ENCODE peak calls at places on chromosomes 3 and 15, in five cellular contexts. One of them, this sample, is unnamed.
A peak's percentile ranks its signal among the peaks of the same experiment; 100 is the strongest.

GRCh38 chr3:60055765-60056164 is 1005.9 kb upstream of the CFAP20DC start:
- DNase-seq in IMR-90: peak; percentile 26
- DNase-seq in endodermal cell: no peak
- DNase-seq in PC-3: peak; percentile 27
- DNase-seq in H1: no peak
- DNase-seq in this sample: no peak

GRCh38 chr15:51776952-51777574 is 25.7 kb downstream of the TMOD2 start:
- DNase-seq in IMR-90: peak; percentile 77
- DNase-seq in endodermal cell: peak; percentile 84
- DNase-seq in PC-3: peak; percentile 78
- DNase-seq in H1: peak; percentile 63
- DNase-seq in this sample: peak; percentile 92

GRCh38 chr15:66294932-66295235 is 1.5 kb downstream of the DIS3L start:
- DNase-seq in IMR-90: peak; percentile 55
- DNase-seq in endodermal cell: no peak
- DNase-seq in PC-3: no peak
- DNase-seq in H1: no peak
- DNase-seq in this sample: peak; percentile 51

GRCh38 chr3:111218615-111219014 is 147.0 kb downstream of the NECTIN3 start:
- DNase-seq in IMR-90: no peak
- DNase-seq in endodermal cell: no peak
- DNase-seq in PC-3: no peak
- DNase-seq in H1: no peak
- DNase-seq in this sample: no peak

GRCh38 chr15:64315136-64315661 is 40.8 kb downstream of the CSNK1G1 start:
- DNase-seq in IMR-90: no peak
- DNase-seq in endodermal cell: no peak
- DNase-seq in PC-3: no peak
- DNase-seq in H1: no peak
- DNase-seq in this sample: peak; percentile 4

GRCh38 chr3:158571969-158572765 is 1.2 kb downstream of the MLF1 start:
- DNase-seq in IMR-90: no peak
- DNase-seq in endodermal cell: no peak
- DNase-seq in PC-3: no peak
- DNase-seq in H1: no peak
- DNase-seq in this sample: no peak

GRCh38 chr15:38874464-38874863 is 309.9 kb upstream of the RASGRP1 start:
- DNase-seq in IMR-90: no peak
- DNase-seq in endodermal cell: no peak
- DNase-seq in PC-3: no peak
- DNase-seq in H1: no peak
- DNase-seq in this sample: no peak

GRCh38 chr3:128343287-128344045 is 123.2 kb downstream of the DNAJB8 start:
- DNase-seq in IMR-90: peak; percentile 66
- DNase-seq in endodermal cell: peak; percentile 83
- DNase-seq in PC-3: peak; percentile 78
- DNase-seq in H1: no peak
- DNase-seq in this sample: peak; percentile 44

GRCh38 chr3:182491571-182491970 is 301.7 kb upstream of the ATP11B start:
- DNase-seq in IMR-90: no peak
- DNase-seq in endodermal cell: no peak
- DNase-seq in PC-3: no peak
- DNase-seq in H1: no peak
- DNase-seq in this sample: no peak

GRCh38 chr3:194142156-194142910 is 6.4 kb downstream of the HES1 start:
- DNase-seq in IMR-90: no peak
- DNase-seq in endodermal cell: no peak
- DNase-seq in PC-3: no peak
- DNase-seq in H1: no peak
- DNase-seq in this sample: no peak

GRCh38 chr15:26098801-26099200 is 235.7 kb upstream of the ATP10A start:
- DNase-seq in IMR-90: no peak
- DNase-seq in endodermal cell: no peak
- DNase-seq in PC-3: no peak
- DNase-seq in H1: no peak
- DNase-seq in this sample: no peak

GRCh38 chr3:124229407-124229806 is 237.5 kb upstream of the ROPN1 start:
- DNase-seq in IMR-90: no peak
- DNase-seq in endodermal cell: no peak
- DNase-seq in PC-3: no peak
- DNase-seq in H1: no peak
- DNase-seq in this sample: no peak

GRCh38 chr15:67941643-67942315 is 101.9 kb upstream of the RNU6-1 start:
- DNase-seq in IMR-90: peak; percentile 12
- DNase-seq in endodermal cell: peak; percentile 71
- DNase-seq in PC-3: peak; percentile 85
- DNase-seq in H1: no peak
- DNase-seq in this sample: no peak

GRCh38 chr3:150158974-150159625 is 188.4 kb upstream of the PFN2 start:
- DNase-seq in IMR-90: peak; percentile 44
- DNase-seq in endodermal cell: no peak
- DNase-seq in PC-3: no peak
- DNase-seq in H1: no peak
- DNase-seq in this sample: peak; percentile 56

GRCh38 chr3:69290430-69290829 is 95.5 kb downstream of the FRMD4B start:
- DNase-seq in IMR-90: no peak
- DNase-seq in endodermal cell: peak; percentile 60
- DNase-seq in PC-3: no peak
- DNase-seq in H1: no peak
- DNase-seq in this sample: no peak

GRCh38 chr3:86984271-86984670 is 6.7 kb downstream of the VGLL3 start:
- DNase-seq in IMR-90: peak; percentile 38
- DNase-seq in endodermal cell: no peak
- DNase-seq in PC-3: no peak
- DNase-seq in H1: no peak
- DNase-seq in this sample: peak; percentile 76

GRCh38 chr15:77504310-77504709 is 83.6 kb downstream of the HMG20A start:
- DNase-seq in IMR-90: no peak
- DNase-seq in endodermal cell: no peak
- DNase-seq in PC-3: no peak
- DNase-seq in H1: peak; percentile 45
- DNase-seq in this sample: no peak

GRCh38 chr3:48898383-48899234 is at the start of gene SLC25A20:
- DNase-seq in IMR-90: peak; percentile 78
- DNase-seq in endodermal cell: peak; percentile 98
- DNase-seq in PC-3: peak; percentile 94
- DNase-seq in H1: peak; percentile 95
- DNase-seq in this sample: peak; percentile 95

GRCh38 chr15:74036271-74037170 is 42.0 kb downstream of the PML start:
- DNase-seq in IMR-90: peak; percentile 73
- DNase-seq in endodermal cell: peak; percentile 95
- DNase-seq in PC-3: peak; percentile 69
- DNase-seq in H1: peak; percentile 84
- DNase-seq in this sample: peak; percentile 63

GRCh38 chr15:70726753-70727152 is 36.6 kb downstream of the UACA start:
- DNase-seq in IMR-90: peak; percentile 54
- DNase-seq in endodermal cell: no peak
- DNase-seq in PC-3: no peak
- DNase-seq in H1: no peak
- DNase-seq in this sample: peak; percentile 46

GRCh38 chr15:22839046-22839705 is 710 bp downstream of the NIPA2 start:
- DNase-seq in IMR-90: no peak
- DNase-seq in endodermal cell: no peak
- DNase-seq in PC-3: no peak
- DNase-seq in H1: no peak
- DNase-seq in this sample: peak; percentile 59

GRCh38 chr15:23736291-23736690 is 49.2 kb upstream of the NDN start:
- DNase-seq in IMR-90: no peak
- DNase-seq in endodermal cell: no peak
- DNase-seq in PC-3: no peak
- DNase-seq in H1: no peak
- DNase-seq in this sample: no peak

GRCh38 chr15:94324835-94325767 is 93.7 kb downstream of the MCTP2 start:
- DNase-seq in IMR-90: no peak
- DNase-seq in endodermal cell: no peak
- DNase-seq in PC-3: no peak
- DNase-seq in H1: no peak
- DNase-seq in this sample: no peak

GRCh38 chr3:143091438-143091837 is 28.1 kb upstream of the CHST2 start:
- DNase-seq in IMR-90: no peak
- DNase-seq in endodermal cell: no peak
- DNase-seq in PC-3: no peak
- DNase-seq in H1: no peak
- DNase-seq in this sample: no peak

GRCh38 chr3:150177673-150178378 is 207.1 kb upstream of the PFN2 start:
- DNase-seq in IMR-90: peak; percentile 84
- DNase-seq in endodermal cell: no peak
- DNase-seq in PC-3: peak; percentile 56
- DNase-seq in H1: no peak
- DNase-seq in this sample: peak; percentile 32

GRCh38 chr3:66253790-66254620 is 33.2 kb downstream of the SLC25A26 start:
- DNase-seq in IMR-90: peak; percentile 67
- DNase-seq in endodermal cell: no peak
- DNase-seq in PC-3: peak; percentile 38
- DNase-seq in H1: no peak
- DNase-seq in this sample: peak; percentile 63

GRCh38 chr15:56293495-56294292 is 50.0 kb upstream of the RFX7 start:
- DNase-seq in IMR-90: no peak
- DNase-seq in endodermal cell: no peak
- DNase-seq in PC-3: no peak
- DNase-seq in H1: no peak
- DNase-seq in this sample: no peak

GRCh38 chr3:57158813-57159678 is 6.1 kb downstream of the IL17RD start:
- DNase-seq in IMR-90: no peak
- DNase-seq in endodermal cell: peak; percentile 91
- DNase-seq in PC-3: peak; percentile 91
- DNase-seq in H1: no peak
- DNase-seq in this sample: no peak

GRCh38 chr3:17740703-17741102 is 1.7 kb downstream of the TBC1D5 start:
- DNase-seq in IMR-90: peak; percentile 83
- DNase-seq in endodermal cell: no peak
- DNase-seq in PC-3: peak; percentile 95
- DNase-seq in H1: no peak
- DNase-seq in this sample: peak; percentile 33

GRCh38 chr3:71372369-71372768 is 211.2 kb downstream of the FOXP1 start:
- DNase-seq in IMR-90: no peak
- DNase-seq in endodermal cell: no peak
- DNase-seq in PC-3: no peak
- DNase-seq in H1: no peak
- DNase-seq in this sample: no peak

GRCh38 chr3:157705258-157705657 is 202.0 kb upstream of the VEPH1 start:
- DNase-seq in IMR-90: no peak
- DNase-seq in endodermal cell: no peak
- DNase-seq in PC-3: no peak
- DNase-seq in H1: no peak
- DNase-seq in this sample: no peak

GRCh38 chr15:51270706-51271105 is 67.7 kb downstream of the CYP19A1 start:
- DNase-seq in IMR-90: no peak
- DNase-seq in endodermal cell: no peak
- DNase-seq in PC-3: no peak
- DNase-seq in H1: no peak
- DNase-seq in this sample: no peak

GRCh38 chr15:50880651-50881114 is 27.8 kb upstream of the AP4E1 start:
- DNase-seq in IMR-90: peak; percentile 86
- DNase-seq in endodermal cell: no peak
- DNase-seq in PC-3: peak; percentile 15
- DNase-seq in H1: no peak
- DNase-seq in this sample: peak; percentile 81

GRCh38 chr15:31434418-31435255 is 108.0 kb downstream of the KLF13 start:
- DNase-seq in IMR-90: peak; percentile 93
- DNase-seq in endodermal cell: no peak
- DNase-seq in PC-3: peak; percentile 56
- DNase-seq in H1: no peak
- DNase-seq in this sample: peak; percentile 63
- H3K4me3 ChIP-seq in IMR-90: no peak overlapping the region
- H3K4me3 ChIP-seq in endodermal cell: no peak overlapping the region
- H3K4me3 ChIP-seq in PC-3: peak overlapping the region; percentile 21
- H3K4me3 ChIP-seq in H1: no peak overlapping the region
- H3K4me3 ChIP-seq in this sample: peak overlapping the region; percentile 61

GRCh38 chr3:58198804-58199203 is 12.0 kb downstream of the DNASE1L3 start:
- DNase-seq in IMR-90: no peak
- DNase-seq in endodermal cell: no peak
- DNase-seq in PC-3: no peak
- DNase-seq in H1: no peak
- DNase-seq in this sample: no peak

GRCh38 chr3:58197588-58197987 is 13.2 kb downstream of the DNASE1L3 start:
- DNase-seq in IMR-90: no peak
- DNase-seq in endodermal cell: no peak
- DNase-seq in PC-3: no peak
- DNase-seq in H1: no peak
- DNase-seq in this sample: no peak

GRCh38 chr3:58200121-58200709 is 10.6 kb downstream of the DNASE1L3 start:
- DNase-seq in IMR-90: no peak
- DNase-seq in endodermal cell: no peak
- DNase-seq in PC-3: no peak
- DNase-seq in H1: no peak
- DNase-seq in this sample: no peak

GRCh38 chr3:58200846-58201355 is 9.9 kb downstream of the DNASE1L3 start:
- DNase-seq in IMR-90: no peak
- DNase-seq in endodermal cell: no peak
- DNase-seq in PC-3: no peak
- DNase-seq in H1: no peak
- DNase-seq in this sample: no peak

DNA sequence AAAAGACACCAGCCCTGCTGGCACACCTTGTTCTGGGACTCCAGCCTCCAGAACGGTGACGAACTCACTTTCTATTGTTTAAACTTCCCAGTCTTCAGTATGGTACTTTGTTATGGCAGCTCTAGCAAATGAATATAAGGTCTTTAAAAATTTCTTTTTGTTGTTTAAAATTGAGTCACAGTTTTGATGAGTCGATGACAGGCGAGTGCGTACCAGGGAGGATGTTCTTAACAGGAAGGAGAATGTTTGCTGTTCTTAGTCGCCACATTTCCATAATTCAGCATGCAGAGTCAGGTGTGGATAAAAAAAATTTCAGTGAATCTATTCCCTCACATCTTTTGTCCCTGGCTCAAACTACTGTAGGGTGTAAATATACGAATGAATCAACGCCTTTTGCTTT is 12.4 kb downstream of the DNASE1L3 start:
- DNase-seq in IMR-90: peak; percentile 33
- DNase-seq in endodermal cell: no peak
- DNase-seq in PC-3: peak; percentile 50
- DNase-seq in H1: no peak
- DNase-seq in this sample: no peak
- H3K9ac ChIP-seq in IMR-90: no peak overlapping the region
- H3K9ac ChIP-seq in endodermal cell: no peak overlapping the region
- H3K9ac ChIP-seq in PC-3: no peak overlapping the region
- H3K9ac ChIP-seq in H1: no peak overlapping the region
- H3K9ac ChIP-seq in this sample: no peak overlapping the region

GRCh38 chr3:39180183-39180545 is 12.2 kb downstream of the XIRP1 start:
- DNase-seq in IMR-90: no peak
- DNase-seq in endodermal cell: no peak
- DNase-seq in PC-3: no peak
- DNase-seq in H1: no peak
- DNase-seq in this sample: no peak
- H3K4me3 ChIP-seq in IMR-90: peak overlapping the region; percentile 32
- H3K4me3 ChIP-seq in endodermal cell: peak overlapping the region; percentile 86
- H3K4me3 ChIP-seq in PC-3: peak overlapping the region; percentile 65
- H3K4me3 ChIP-seq in H1: peak overlapping the region; percentile 61
- H3K4me3 ChIP-seq in this sample: peak overlapping the region; percentile 75

DNA sequence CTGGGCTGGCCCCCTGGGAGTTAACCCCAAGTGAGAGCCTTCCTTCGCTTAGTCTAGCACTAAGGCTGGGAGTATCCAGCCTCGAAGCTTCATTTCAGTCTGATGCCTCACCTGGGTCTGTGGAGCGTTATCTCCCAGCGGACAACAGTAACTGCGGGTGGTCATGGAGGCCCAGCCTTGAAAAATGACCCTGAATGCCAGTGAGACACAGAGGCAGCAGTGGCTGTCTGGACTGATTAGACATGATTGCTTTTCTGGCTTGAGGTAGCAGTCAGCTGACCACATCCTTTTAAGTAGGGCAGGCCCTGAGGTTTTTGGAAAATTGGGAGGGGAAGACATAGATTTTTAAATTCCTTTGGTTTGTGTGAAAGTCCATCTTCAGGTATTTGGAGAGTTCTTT is 28.2 kb upstream of the TRIM59 start:
- DNase-seq in IMR-90: no peak
- DNase-seq in endodermal cell: no peak
- DNase-seq in PC-3: no peak
- DNase-seq in H1: no peak
- DNase-seq in this sample: peak; percentile 47
- H3K9ac ChIP-seq in IMR-90: no peak overlapping the region
- H3K9ac ChIP-seq in endodermal cell: no peak overlapping the region
- H3K9ac ChIP-seq in PC-3: no peak overlapping the region
- H3K9ac ChIP-seq in H1: no peak overlapping the region
- H3K9ac ChIP-seq in this sample: no peak overlapping the region

This sample was measured in adipocyte.